ENCODE peak calls at places on chromosomes 2 and 18, in nine cellular contexts. U is HFF-Myc, G is heart right ventricle, Z is stomach, T is thyroid gland, Q is choroid plexus epithelial cell, V is fibroblast of pulmonary artery, R is left ventricle myocardium inferior, S is GM06990. J is an unnamed sample.
A peak's percentile ranks its signal among the peaks of the same experiment; 100 is the strongest.

GRCh38 chr2:126736133-126736874 is 80.3 kb downstream of the GYPC start:
- DNase-seq in S (no peak), Q (peak; percentile 59), G (no peak), Z (no peak), T (no peak), V (peak; percentile 18), U (no peak), R (no peak), J (no peak)

GRCh38 chr18:62741118-62741566 is 25.8 kb downstream of the PHLPP1 start:
- DNase-seq in G (no peak), V (peak; percentile 66), Q (peak; percentile 91), S (no peak), U (peak; percentile 24), T (no peak), Z (no peak), R (no peak), J (no peak)

GRCh38 chr2:217151509-217152206 is 291.8 kb upstream of the TNP1 start:
- DNase-seq in Z (no peak), Q (no peak), R (no peak), G (no peak), S (no peak), U (no peak), T (no peak), V (no peak), J (no peak)

GRCh38 chr2:236174608-236175001 is 6.4 kb upstream of the GBX2 start:
- DNase-seq in Z (no peak), G (no peak), U (no peak), T (no peak), V (no peak), Q (no peak), S (no peak), R (no peak), J (no peak)

GRCh38 chr2:102155703-102156515 is 13.4 kb downstream of the IL1R1 start:
- DNase-seq in U (no peak), Q (peak; percentile 86), S (no peak), G (no peak), T (no peak), Z (peak; percentile 60), V (peak; percentile 90), R (no peak), J (no peak)

GRCh38 chr2:170218456-170218855 is 40.5 kb downstream of the MYO3B start:
- DNase-seq in G (no peak), Z (no peak), S (no peak), R (no peak), U (no peak), T (no peak), V (no peak), Q (no peak), J (no peak)

GRCh38 chr2:225270861-225271260 is 128.6 kb upstream of the NYAP2 start:
- DNase-seq in Z (no peak), S (peak; percentile 49), R (no peak), G (no peak), T (peak; percentile 17), Q (peak; percentile 82), U (peak; percentile 22), V (peak; percentile 52), J (no peak)

GRCh38 chr18:57826252-57826651 is 23.1 kb upstream of the ATP8B1 start:
- DNase-seq in Z (no peak), U (no peak), T (no peak), R (no peak), V (no peak), G (no peak), S (no peak), Q (no peak), J (no peak)

GRCh38 chr2:26309921-26310320 is 36.0 kb upstream of the SELENOI start:
- DNase-seq in T (no peak), Q (no peak), G (no peak), R (no peak), S (no peak), V (no peak), U (no peak), Z (no peak), J (no peak)

GRCh38 chr2:105139556-105140236 is 101.8 kb downstream of the MRPS9 start:
- DNase-seq in V (no peak), R (no peak), Q (peak; percentile 18), T (no peak), G (no peak), U (no peak), Z (no peak), S (no peak), J (no peak)

GRCh38 chr18:62610509-62611394 is 87.9 kb downstream of the ZCCHC2 start:
- DNase-seq in Z (no peak), U (no peak), T (no peak), R (no peak), S (no peak), Q (no peak), G (no peak), V (no peak), J (no peak)

GRCh38 chr2:78861546-78861945 is 164.0 kb upstream of the REG3G start:
- DNase-seq in T (no peak), Z (no peak), Q (peak; percentile 31), R (no peak), S (no peak), G (no peak), V (peak; percentile 11), U (peak; percentile 1), J (no peak)

GRCh38 chr2:40820319-40820718 is 368.4 kb upstream of the SLC8A1 start:
- DNase-seq in U (no peak), Q (no peak), V (no peak), R (no peak), T (no peak), Z (no peak), S (no peak), G (no peak), J (no peak)

GRCh38 chr2:40386177-40386576 is 65.7 kb downstream of the SLC8A1 start:
- DNase-seq in R (no peak), U (no peak), G (no peak), S (no peak), Z (no peak), Q (no peak), T (no peak), V (no peak), J (no peak)

GRCh38 chr18:77127769-77128671 is 4.6 kb downstream of the MBP start:
- DNase-seq in S (peak; percentile 55), Z (no peak), T (peak; percentile 57), Q (peak; percentile 94), R (no peak), V (peak; percentile 92), U (peak; percentile 88), G (no peak), J (no peak)

DNA sequence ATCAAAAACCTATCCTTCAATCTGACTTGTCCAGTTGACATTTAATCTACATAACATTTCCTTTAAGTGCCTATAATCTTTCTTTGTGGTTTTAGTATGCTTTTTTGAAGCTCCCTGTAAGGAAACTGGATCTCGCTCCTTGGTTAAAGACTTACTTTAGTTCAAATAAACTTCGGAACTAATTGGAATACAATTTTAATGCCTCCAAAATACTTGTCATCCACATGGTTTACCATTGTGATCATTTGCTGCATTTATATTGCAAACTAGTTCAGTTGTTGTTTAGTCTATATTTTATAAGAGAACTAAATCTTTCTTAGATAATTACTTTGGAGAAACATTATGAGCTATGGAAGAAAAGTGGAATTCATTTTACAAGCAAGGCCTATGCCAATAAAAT is 496.0 kb downstream of the ERBB4 start:
- DNase-seq in S (no peak), T (no peak), R (no peak), U (no peak), Z (no peak), Q (no peak), G (no peak), V (no peak), J (no peak)
- TF ChIP-seq CTCF in S (no peak), T (no peak), R (no peak), U (no peak), Z (no peak), Q (no peak), G (no peak), V (no peak), J (no peak)

GRCh38 chr18:40159141-40160017 is 1795.7 kb upstream of the PIK3C3 start:
- DNase-seq in T (no peak), G (no peak), U (peak; percentile 0), V (peak; percentile 78), R (no peak), Q (peak; percentile 83), Z (no peak), S (no peak), J (no peak)
- TF ChIP-seq CTCF in T (no peak), G (peak; percentile 41), U (peak; percentile 14), V (peak; percentile 84), R (peak; percentile 51), Q (peak; percentile 75), Z (peak; percentile 8), S (peak; percentile 32), J (peak; percentile 80)

GRCh38 chr2:54457326-54458023 is 1.3 kb downstream of the SPTBN1 start:
- DNase-seq in S (peak; percentile 43), V (no peak), Z (peak; percentile 39), T (peak; percentile 58), Q (no peak), R (peak; percentile 48), U (no peak), G (peak; percentile 56), J (peak; percentile 14)
- TF ChIP-seq CTCF in S (no peak), V (no peak), Z (no peak), T (no peak), Q (no peak), R (no peak), U (no peak), G (no peak), J (no peak)

GRCh38 chr2:198371902-198372611 is 567.7 kb downstream of the PLCL1 start:
- DNase-seq in R (no peak), G (no peak), T (no peak), V (no peak), U (peak; percentile 33), Q (no peak), S (peak; percentile 75), Z (no peak), J (no peak)

GRCh38 chr2:198376677-198377076 is 572.3 kb downstream of the PLCL1 start:
- DNase-seq in Z (no peak), U (no peak), R (no peak), Q (no peak), S (peak; percentile 11), G (no peak), T (no peak), V (peak; percentile 3), J (no peak)

GRCh38 chr2:198371329-198371728 is 566.9 kb downstream of the PLCL1 start:
- DNase-seq in Q (no peak), U (no peak), R (no peak), G (no peak), S (no peak), V (no peak), T (no peak), Z (no peak), J (no peak)

GRCh38 chr2:198375073-198375430 is 570.7 kb downstream of the PLCL1 start:
- DNase-seq in R (no peak), V (no peak), U (no peak), Q (no peak), Z (no peak), T (no peak), G (no peak), S (no peak), J (no peak)

DNA sequence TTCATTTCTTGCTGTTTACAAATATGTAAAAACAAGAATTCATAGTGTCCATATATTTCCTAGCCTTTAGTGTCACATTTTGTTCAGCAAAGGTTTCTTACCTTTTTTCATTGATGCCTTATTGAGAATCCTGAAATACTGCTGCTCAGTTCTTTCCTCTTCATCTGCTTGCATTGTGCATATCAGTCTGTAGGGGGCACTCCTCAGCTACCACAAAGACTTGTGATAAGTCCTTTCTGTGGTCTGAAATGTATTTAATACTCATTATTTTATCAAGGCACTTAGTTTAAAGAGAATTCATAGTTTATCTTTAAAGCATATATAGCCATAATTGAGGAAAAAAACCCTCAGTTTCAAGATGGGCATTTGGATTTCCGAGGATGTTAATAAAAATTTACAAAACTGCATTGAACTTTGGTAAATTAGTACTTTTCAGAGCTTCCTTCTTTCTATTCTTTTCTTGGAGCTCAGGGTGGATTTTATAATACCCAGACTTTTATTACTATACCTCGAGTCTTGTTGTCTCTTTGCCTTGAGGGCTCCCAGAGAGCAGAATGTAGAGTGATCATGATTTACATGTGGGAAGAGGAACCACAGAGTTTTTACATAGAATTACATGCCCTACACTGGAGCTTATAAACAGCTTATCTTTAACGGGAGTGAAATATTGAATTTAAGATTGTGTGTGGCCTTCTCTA is 570.1 kb downstream of the PLCL1 start:
- DNase-seq in V (peak; percentile 65), T (no peak), G (no peak), S (peak; percentile 12), Q (peak; percentile 67), Z (no peak), R (no peak), U (peak; percentile 43), J (peak; percentile 18)
- TF ChIP-seq CTCF in V (peak; percentile 74), T (no peak), G (peak; percentile 41), S (peak; percentile 74), Q (peak; percentile 63), Z (peak; percentile 28), R (peak; percentile 56), U (peak; percentile 76), J (peak; percentile 85)